ENCODE peak calls at places on chromosomes 13 and 19, in four cellular contexts. G, L, R and C are unnamed samples.
A peak's percentile ranks its signal among the peaks of the same experiment; 100 is the strongest.

GRCh38 chr13:79281335-79281734 is 124.7 kb downstream of the RBM26 start:
- DNase-seq in G (no peak), L (no peak), R (no peak), C (no peak)

GRCh38 chr13:50227356-50227755 is 212.1 kb downstream of the KCNRG start:
- DNase-seq in G (no peak), L (no peak), R (no peak), C (no peak)

GRCh38 chr13:79642596-79642995 is 161.6 kb downstream of the NDFIP2 start:
- DNase-seq in G (no peak), L (no peak), R (no peak), C (no peak)

GRCh38 chr13:94384217-94384905 is 95.1 kb downstream of the DCT start:
- DNase-seq in G (no peak), L (no peak), R (no peak), C (no peak)

GRCh38 chr13:110965038-110965754 is 50.3 kb upstream of the ANKRD10 start:
- DNase-seq in G (peak; percentile 96), L (no peak), R (no peak), C (peak; percentile 87)

GRCh38 chr13:101945435-101945834 is 456.4 kb downstream of the FGF14 start:
- DNase-seq in G (no peak), L (no peak), R (no peak), C (no peak)

GRCh38 chr13:21164631-21165030 is 11.7 kb downstream of the SKA3 start:
- DNase-seq in G (peak; percentile 17), L (no peak), R (no peak), C (peak; percentile 17)

GRCh38 chr13:41597348-41598041 is 140.1 kb downstream of the RGCC start:
- DNase-seq in G (peak; percentile 30), L (no peak), R (no peak), C (no peak)

GRCh38 chr13:26679411-26679810 is 81.2 kb downstream of the GPR12 start:
- DNase-seq in G (peak; percentile 53), L (no peak), R (no peak), C (no peak)

GRCh38 chr19:46520616-46521015 is 24.9 kb upstream of the PNMA8B start:
- DNase-seq in G (no peak), L (no peak), R (no peak), C (no peak)

GRCh38 chr13:29195459-29195858 is 375.3 kb downstream of the MTUS2 start:
- DNase-seq in G (no peak), L (no peak), R (no peak), C (no peak)

GRCh38 chr19:48454150-48454730 is 1.1 kb upstream of the KCNJ14 start:
- DNase-seq in G (no peak), L (no peak), R (no peak), C (no peak)

GRCh38 chr19:13929340-13929739 is 8.9 kb downstream of the PODNL1 start:
- DNase-seq in G (no peak), L (no peak), R (no peak), C (no peak)

GRCh38 chr13:94860981-94861407 is 148.6 kb upstream of the SOX21 start:
- DNase-seq in G (no peak), L (no peak), R (no peak), C (no peak)

DNA sequence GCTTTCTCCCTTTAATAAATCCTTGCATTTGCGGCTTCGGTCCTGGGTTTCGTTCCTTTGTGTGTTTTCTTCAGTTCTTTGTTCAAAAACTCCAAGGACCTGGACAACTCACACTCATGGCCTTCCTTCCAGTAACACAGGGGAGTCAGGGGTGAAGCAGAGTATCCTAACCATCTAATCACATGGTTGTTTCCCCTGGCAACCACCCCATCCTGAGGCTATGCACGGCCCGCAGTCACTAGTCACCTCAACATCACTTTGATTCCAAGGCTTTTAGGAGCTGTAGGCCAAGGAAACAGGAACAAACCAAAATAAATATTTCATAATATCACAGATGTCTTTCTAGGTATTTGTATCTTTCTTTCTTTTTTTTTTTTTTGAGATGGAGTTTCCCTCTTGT is 28.9 kb downstream of the ZNF101 start:
- DNase-seq in G (no peak), L (no peak), R (no peak), C (no peak)
- H3K27me3 ChIP-seq in G (no peaks in the 10 kb centered on the region), L (no peaks in the 10 kb centered on the region), R (no peaks in the 10 kb centered on the region), C (no peaks in the 10 kb centered on the region)

GRCh38 chr19:39438270-39438934 is 2.7 kb upstream of the RPS16 start:
- DNase-seq in G (peak; percentile 58), L (no peak), R (no peak), C (peak; percentile 64)

GRCh38 chr19:39434123-39435076 is 1.3 kb downstream of the RPS16 start:
- DNase-seq in G (no peak), L (no peak), R (no peak), C (no peak)

GRCh38 chr19:39433480-39434079 is 2.2 kb downstream of the RPS16 start:
- DNase-seq in G (no peak), L (no peak), R (no peak), C (no peak)

GRCh38 chr19:39436350-39436716 is 584 bp upstream of the RPS16 start:
- DNase-seq in G (no peak), L (no peak), R (no peak), C (no peak)

GRCh38 chr19:39435499-39436349 is at the start of gene RPS16:
- DNase-seq in G (peak; percentile 95), L (peak; percentile 99), R (peak; percentile 99), C (peak; percentile 88)
- H3K4me1 ChIP-seq in G (peaks cover 11% of the 10 kb centered on the region), L (peaks cover 3% of the 10 kb centered on the region), R (peaks cover 36% of the 10 kb centered on the region), C (peaks cover 5% of the 10 kb centered on the region)

GRCh38 chr19:35099155-35099896 is 16.3 kb upstream of the FXYD3 start:
- DNase-seq in G (no peak), L (no peak), R (no peak), C (no peak)
- H3K27me3 ChIP-seq in G (no peaks in the 10 kb centered on the region), L (no peaks in the 10 kb centered on the region), R (no peaks in the 10 kb centered on the region), C (no peaks in the 10 kb centered on the region)

DNA sequence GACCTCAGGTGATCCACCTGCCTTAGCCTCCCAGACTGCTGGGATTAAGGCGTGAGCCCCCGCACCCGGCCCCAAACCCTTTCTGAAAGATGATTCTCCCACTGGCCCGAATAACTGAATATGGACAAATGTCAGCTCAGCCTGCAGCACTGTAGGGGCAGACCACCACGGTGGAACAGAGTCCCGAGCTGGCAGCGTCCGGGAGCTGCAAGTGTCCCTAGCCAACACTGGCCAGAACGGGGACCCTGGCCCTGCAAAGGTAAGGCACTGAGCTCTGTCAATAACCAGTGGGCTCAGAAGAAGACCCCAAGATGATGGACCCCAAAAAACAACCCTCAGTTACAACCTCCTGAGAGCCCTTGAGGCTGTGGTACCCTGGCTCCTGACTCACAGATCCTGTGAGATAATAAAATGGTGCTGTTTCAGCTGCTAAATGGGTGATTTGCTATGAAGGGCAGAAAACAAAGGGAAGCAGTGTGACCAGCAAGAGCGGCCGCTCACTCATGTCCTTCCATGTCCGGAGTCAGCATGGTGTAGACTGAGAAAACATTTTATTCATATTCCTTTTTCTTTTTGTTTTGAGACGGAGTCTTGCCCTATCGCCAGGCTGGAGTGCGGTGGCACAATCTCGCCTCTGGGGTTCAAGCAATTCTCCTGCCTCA is 1.6 kb downstream of the LSM7 start:
- DNase-seq in G (no peak), L (no peak), R (no peak), C (no peak)
- H3K4me1 ChIP-seq in G (peaks cover 13% of the 10 kb centered on the region), L (peaks cover 21% of the 10 kb centered on the region), R (peaks cover 46% of the 10 kb centered on the region), C (no peaks in the 10 kb centered on the region)